ENCODE peak calls at places on chromosomes 11 and 22, in ten cellular contexts. B is sciatic nerve, M is AG09319, A is amniotic stem cell, Q is gastrocnemius medialis, N is islet precursor cell, F is nucleus accumbens, W is COR-L47, P is GM04503, I is NCI-H774. Y is an unnamed sample.

GRCh38 chr11:15629690-15630321 is 515.1 kb downstream of the INSC start:
- DNase-seq in B (no peak), M (no peak), A (no peak), Q (peak), N (peak), F (no peak), W (no peak), P (no peak), I (peak), Y (no peak)

GRCh38 chr11:111714522-111714921 is 51.7 kb downstream of the PPP2R1B start:
- DNase-seq in B (no peak), M (no peak), A (no peak), Q (no peak), N (no peak), F (no peak), W (no peak), P (no peak), I (no peak), Y (no peak)

GRCh38 chr11:66852466-66853241 is 4.2 kb upstream of the LRFN4 start:
- DNase-seq in B (peak), M (no peak), A (no peak), Q (peak), N (no peak), F (no peak), W (no peak), P (no peak), I (no peak), Y (no peak)

GRCh38 chr22:19895160-19895849 is 40.6 kb upstream of the GNB1L start:
- DNase-seq in B (no peak), M (no peak), A (no peak), Q (no peak), N (no peak), F (no peak), W (no peak), P (no peak), I (no peak), Y (no peak)

GRCh38 chr22:26555478-26555877 is 34.5 kb downstream of the TPST2 start:
- DNase-seq in B (no peak), M (no peak), A (no peak), Q (no peak), N (no peak), F (no peak), W (no peak), P (no peak), I (no peak), Y (no peak)

GRCh38 chr22:40955516-40955915 is 4.3 kb downstream of the RBX1 start:
- DNase-seq in B (no peak), M (peak), A (no peak), Q (no peak), N (no peak), F (no peak), W (no peak), P (peak), I (no peak), Y (no peak)

GRCh38 chr11:65870706-65871681 is 1.6 kb downstream of the EFEMP2 start:
- DNase-seq in B (no peak), M (no peak), A (no peak), Q (no peak), N (no peak), F (no peak), W (peak), P (no peak), I (no peak), Y (no peak)

GRCh38 chr11:63811522-63811921 is 1.7 kb upstream of the SPINDOC start:
- DNase-seq in B (no peak), M (no peak), A (no peak), Q (no peak), N (no peak), F (no peak), W (no peak), P (no peak), I (no peak), Y (no peak)

GRCh38 chr11:114284021-114284420 is 12.2 kb upstream of the NNMT start:
- DNase-seq in B (no peak), M (no peak), A (no peak), Q (no peak), N (no peak), F (no peak), W (peak), P (no peak), I (peak), Y (no peak)

GRCh38 chr22:40396882-40397281 is 26.5 kb downstream of the SGSM3 start:
- DNase-seq in B (no peak), M (no peak), A (peak), Q (no peak), N (peak), F (no peak), W (peak), P (no peak), I (peak), Y (no peak)

GRCh38 chr22:25992331-25992730 is 176.9 kb upstream of the SEZ6L start:
- DNase-seq in B (no peak), M (no peak), A (no peak), Q (no peak), N (peak), F (no peak), W (no peak), P (no peak), I (no peak), Y (no peak)

GRCh38 chr11:128593281-128593680 is 5.9 kb upstream of the ETS1 start:
- DNase-seq in B (no peak), M (no peak), A (no peak), Q (no peak), N (peak), F (no peak), W (no peak), P (no peak), I (no peak), Y (no peak)